ENCODE peak calls at places on chromosome 1, in six cellular contexts. One of them, this sample, is unnamed.
A peak's percentile ranks its signal among the peaks of the same experiment; 100 is the strongest.

GRCh38 chr1:20708891-20709290 is 8.9 kb downstream of the KIF17 start:
- DNase-seq in left ventricle myocardium superior: no peak
- DNase-seq in fibroblast of mammary gland: no peak
- DNase-seq in NCI-H2029 treated with DMSO at 0.1 percent for 48 hours: no peak
- DNase-seq in AML-193: no peak
- DNase-seq in caudate nucleus: no peak
- DNase-seq in this sample: no peak

GRCh38 chr1:53503433-53503925 is 44.3 kb downstream of the DMRTB1 start:
- DNase-seq in left ventricle myocardium superior: no peak
- DNase-seq in fibroblast of mammary gland: no peak
- DNase-seq in NCI-H2029 treated with DMSO at 0.1 percent for 48 hours: no peak
- DNase-seq in AML-193: no peak
- DNase-seq in caudate nucleus: no peak
- DNase-seq in this sample: peak; percentile 60

GRCh38 chr1:33342041-33342723 is 21.3 kb upstream of the A3GALT2 start:
- DNase-seq in left ventricle myocardium superior: peak; percentile 81
- DNase-seq in fibroblast of mammary gland: peak; percentile 99
- DNase-seq in NCI-H2029 treated with DMSO at 0.1 percent for 48 hours: peak; percentile 80
- DNase-seq in AML-193: no peak
- DNase-seq in caudate nucleus: no peak
- DNase-seq in this sample: peak; percentile 85

GRCh38 chr1:77234096-77234495 is 14.9 kb upstream of the PIGK start:
- DNase-seq in left ventricle myocardium superior: no peak
- DNase-seq in fibroblast of mammary gland: no peak
- DNase-seq in NCI-H2029 treated with DMSO at 0.1 percent for 48 hours: no peak
- DNase-seq in AML-193: no peak
- DNase-seq in caudate nucleus: no peak
- DNase-seq in this sample: no peak

GRCh38 chr1:241532173-241532553 is at the start of gene KMO:
- DNase-seq in left ventricle myocardium superior: no peak
- DNase-seq in fibroblast of mammary gland: peak; percentile 25
- DNase-seq in NCI-H2029 treated with DMSO at 0.1 percent for 48 hours: no peak
- DNase-seq in AML-193: no peak
- DNase-seq in caudate nucleus: no peak
- DNase-seq in this sample: no peak

GRCh38 chr1:160112370-160112769 is 3.2 kb upstream of the ATP1A2 start:
- DNase-seq in left ventricle myocardium superior: peak; percentile 53
- DNase-seq in fibroblast of mammary gland: peak; percentile 26
- DNase-seq in NCI-H2029 treated with DMSO at 0.1 percent for 48 hours: no peak
- DNase-seq in AML-193: no peak
- DNase-seq in caudate nucleus: no peak
- DNase-seq in this sample: no peak

GRCh38 chr1:1777950-1778826 is at the start of gene NADK:
- DNase-seq in left ventricle myocardium superior: peak; percentile 87
- DNase-seq in fibroblast of mammary gland: peak; percentile 39
- DNase-seq in NCI-H2029 treated with DMSO at 0.1 percent for 48 hours: no peak
- DNase-seq in AML-193: peak; percentile 41
- DNase-seq in caudate nucleus: no peak
- DNase-seq in this sample: peak; percentile 89

GRCh38 chr1:111605553-111605952 is 14.0 kb upstream of the RAP1A start:
- DNase-seq in left ventricle myocardium superior: peak; percentile 71
- DNase-seq in fibroblast of mammary gland: peak; percentile 76
- DNase-seq in NCI-H2029 treated with DMSO at 0.1 percent for 48 hours: no peak
- DNase-seq in AML-193: peak; percentile 72
- DNase-seq in caudate nucleus: no peak
- DNase-seq in this sample: peak; percentile 52

GRCh38 chr1:183272390-183272801 is 86.3 kb downstream of the LAMC2 start:
- DNase-seq in left ventricle myocardium superior: no peak
- DNase-seq in fibroblast of mammary gland: peak; percentile 91
- DNase-seq in NCI-H2029 treated with DMSO at 0.1 percent for 48 hours: no peak
- DNase-seq in AML-193: no peak
- DNase-seq in caudate nucleus: no peak
- DNase-seq in this sample: no peak

GRCh38 chr1:116944613-116945012 is 34.9 kb downstream of the PTGFRN start:
- DNase-seq in left ventricle myocardium superior: no peak
- DNase-seq in fibroblast of mammary gland: no peak
- DNase-seq in NCI-H2029 treated with DMSO at 0.1 percent for 48 hours: no peak
- DNase-seq in AML-193: no peak
- DNase-seq in caudate nucleus: no peak
- DNase-seq in this sample: no peak

GRCh38 chr1:117341123-117341522 is 26.1 kb upstream of the MAN1A2 start:
- DNase-seq in left ventricle myocardium superior: no peak
- DNase-seq in fibroblast of mammary gland: no peak
- DNase-seq in NCI-H2029 treated with DMSO at 0.1 percent for 48 hours: no peak
- DNase-seq in AML-193: no peak
- DNase-seq in caudate nucleus: no peak
- DNase-seq in this sample: no peak

GRCh38 chr1:66695121-66695520 is 57.1 kb upstream of the DYNLT5 start:
- DNase-seq in left ventricle myocardium superior: no peak
- DNase-seq in fibroblast of mammary gland: no peak
- DNase-seq in NCI-H2029 treated with DMSO at 0.1 percent for 48 hours: no peak
- DNase-seq in AML-193: no peak
- DNase-seq in caudate nucleus: no peak
- DNase-seq in this sample: no peak

GRCh38 chr1:90707363-90707710 is 9.8 kb downstream of the BARHL2 start:
- DNase-seq in left ventricle myocardium superior: peak; percentile 57
- DNase-seq in fibroblast of mammary gland: peak; percentile 21
- DNase-seq in NCI-H2029 treated with DMSO at 0.1 percent for 48 hours: no peak
- DNase-seq in AML-193: no peak
- DNase-seq in caudate nucleus: no peak
- DNase-seq in this sample: peak; percentile 72

GRCh38 chr1:88661951-88662664 is 22.0 kb upstream of the PKN2 start:
- DNase-seq in left ventricle myocardium superior: no peak
- DNase-seq in fibroblast of mammary gland: no peak
- DNase-seq in NCI-H2029 treated with DMSO at 0.1 percent for 48 hours: no peak
- DNase-seq in AML-193: no peak
- DNase-seq in caudate nucleus: no peak
- DNase-seq in this sample: no peak